ENCODE peak calls at places on chromosome 22, in six cellular contexts. One of them, this sample, is unnamed.

GRCh38 chr22:37186228-37186996 is 1.6 kb downstream of the C1QTNF6 start:
- DNase-seq in progenitor cell of endocrine pancreas: no peak
- DNase-seq in epithelial cell of esophagus: peak
- DNase-seq in Calu3: peak
- DNase-seq in lower lobe of right lung: peak
- DNase-seq in epithelial cell of proximal tubule: no peak
- DNase-seq in this sample: no peak

GRCh38 chr22:34111210-34111824 is 191.0 kb upstream of the LARGE1 start:
- DNase-seq in epithelial cell of esophagus: peak
- DNase-seq in progenitor cell of endocrine pancreas: peak
- DNase-seq in Calu3: peak
- DNase-seq in lower lobe of right lung: no peak
- DNase-seq in epithelial cell of proximal tubule: no peak
- DNase-seq in this sample: no peak

GRCh38 chr22:42720263-42721044 is at the start of gene A4GALT:
- DNase-seq in progenitor cell of endocrine pancreas: no peak
- DNase-seq in lower lobe of right lung: no peak
- DNase-seq in epithelial cell of proximal tubule: no peak
- DNase-seq in Calu3: peak
- DNase-seq in epithelial cell of esophagus: no peak
- DNase-seq in this sample: no peak

GRCh38 chr22:43407591-43407990 is 4.2 kb upstream of the MPPED1 start:
- DNase-seq in progenitor cell of endocrine pancreas: no peak
- DNase-seq in Calu3: no peak
- DNase-seq in lower lobe of right lung: peak
- DNase-seq in epithelial cell of esophagus: no peak
- DNase-seq in epithelial cell of proximal tubule: no peak
- DNase-seq in this sample: no peak

GRCh38 chr22:33875316-33875715 is 45.0 kb downstream of the LARGE1 start:
- DNase-seq in progenitor cell of endocrine pancreas: no peak
- DNase-seq in epithelial cell of esophagus: no peak
- DNase-seq in lower lobe of right lung: no peak
- DNase-seq in epithelial cell of proximal tubule: no peak
- DNase-seq in Calu3: no peak
- DNase-seq in this sample: no peak

GRCh38 chr22:27719535-27720227 is 81.9 kb downstream of the MN1 start:
- DNase-seq in lower lobe of right lung: no peak
- DNase-seq in progenitor cell of endocrine pancreas: no peak
- DNase-seq in epithelial cell of esophagus: peak
- DNase-seq in epithelial cell of proximal tubule: no peak
- DNase-seq in Calu3: no peak
- DNase-seq in this sample: no peak

GRCh38 chr22:41532908-41533825 is 11.1 kb downstream of the POLR3H start:
- DNase-seq in progenitor cell of endocrine pancreas: peak
- DNase-seq in lower lobe of right lung: peak
- DNase-seq in epithelial cell of esophagus: peak
- DNase-seq in epithelial cell of proximal tubule: no peak
- DNase-seq in Calu3: peak
- DNase-seq in this sample: no peak

GRCh38 chr22:25199726-25200520 is at the start of gene CRYBB3:
- DNase-seq in epithelial cell of proximal tubule: no peak
- DNase-seq in lower lobe of right lung: no peak
- DNase-seq in epithelial cell of esophagus: no peak
- DNase-seq in progenitor cell of endocrine pancreas: no peak
- DNase-seq in Calu3: no peak
- DNase-seq in this sample: no peak

GRCh38 chr22:41844513-41844912 is 11.6 kb downstream of the SREBF2 start:
- DNase-seq in progenitor cell of endocrine pancreas: no peak
- DNase-seq in epithelial cell of esophagus: peak
- DNase-seq in Calu3: peak
- DNase-seq in epithelial cell of proximal tubule: no peak
- DNase-seq in lower lobe of right lung: peak
- DNase-seq in this sample: no peak

GRCh38 chr22:47380692-47381091 is 618.2 kb downstream of the TBC1D22A start:
- DNase-seq in epithelial cell of proximal tubule: no peak
- DNase-seq in epithelial cell of esophagus: no peak
- DNase-seq in lower lobe of right lung: peak
- DNase-seq in Calu3: no peak
- DNase-seq in progenitor cell of endocrine pancreas: no peak
- DNase-seq in this sample: no peak

GRCh38 chr22:29129644-29130201 is 56.9 kb downstream of the KREMEN1 start:
- DNase-seq in Calu3: no peak
- DNase-seq in lower lobe of right lung: no peak
- DNase-seq in progenitor cell of endocrine pancreas: no peak
- DNase-seq in epithelial cell of proximal tubule: no peak
- DNase-seq in epithelial cell of esophagus: no peak
- DNase-seq in this sample: no peak

GRCh38 chr22:24190159-24190540 is 8.9 kb downstream of the SUSD2 start:
- DNase-seq in lower lobe of right lung: no peak
- DNase-seq in progenitor cell of endocrine pancreas: no peak
- DNase-seq in Calu3: no peak
- DNase-seq in epithelial cell of esophagus: no peak
- DNase-seq in epithelial cell of proximal tubule: no peak
- DNase-seq in this sample: no peak

GRCh38 chr22:43007519-43008102 is 7.3 kb downstream of the PACSIN2 start:
- DNase-seq in progenitor cell of endocrine pancreas: no peak
- DNase-seq in epithelial cell of esophagus: peak
- DNase-seq in Calu3: no peak
- DNase-seq in lower lobe of right lung: peak
- DNase-seq in epithelial cell of proximal tubule: no peak
- DNase-seq in this sample: no peak

GRCh38 chr22:30183861-30184278 is 62.7 kb downstream of the LIF start:
- DNase-seq in lower lobe of right lung: no peak
- DNase-seq in epithelial cell of esophagus: no peak
- DNase-seq in epithelial cell of proximal tubule: no peak
- DNase-seq in progenitor cell of endocrine pancreas: no peak
- DNase-seq in Calu3: no peak
- DNase-seq in this sample: no peak

GRCh38 chr22:25360411-25360810 is 141.0 kb downstream of the CRYBB2 start:
- DNase-seq in Calu3: no peak
- DNase-seq in progenitor cell of endocrine pancreas: no peak
- DNase-seq in epithelial cell of proximal tubule: no peak
- DNase-seq in lower lobe of right lung: no peak
- DNase-seq in epithelial cell of esophagus: no peak
- DNase-seq in this sample: no peak

GRCh38 chr22:34800265-34800664 is 265.7 kb upstream of the ISX start:
- DNase-seq in epithelial cell of esophagus: no peak
- DNase-seq in Calu3: no peak
- DNase-seq in progenitor cell of endocrine pancreas: no peak
- DNase-seq in epithelial cell of proximal tubule: no peak
- DNase-seq in lower lobe of right lung: no peak
- DNase-seq in this sample: no peak

GRCh38 chr22:48485144-48486135 is 1342.2 kb downstream of the BRD1 start:
- DNase-seq in lower lobe of right lung: no peak
- DNase-seq in Calu3: no peak
- DNase-seq in epithelial cell of esophagus: no peak
- DNase-seq in epithelial cell of proximal tubule: no peak
- DNase-seq in progenitor cell of endocrine pancreas: no peak
- DNase-seq in this sample: no peak

DNA sequence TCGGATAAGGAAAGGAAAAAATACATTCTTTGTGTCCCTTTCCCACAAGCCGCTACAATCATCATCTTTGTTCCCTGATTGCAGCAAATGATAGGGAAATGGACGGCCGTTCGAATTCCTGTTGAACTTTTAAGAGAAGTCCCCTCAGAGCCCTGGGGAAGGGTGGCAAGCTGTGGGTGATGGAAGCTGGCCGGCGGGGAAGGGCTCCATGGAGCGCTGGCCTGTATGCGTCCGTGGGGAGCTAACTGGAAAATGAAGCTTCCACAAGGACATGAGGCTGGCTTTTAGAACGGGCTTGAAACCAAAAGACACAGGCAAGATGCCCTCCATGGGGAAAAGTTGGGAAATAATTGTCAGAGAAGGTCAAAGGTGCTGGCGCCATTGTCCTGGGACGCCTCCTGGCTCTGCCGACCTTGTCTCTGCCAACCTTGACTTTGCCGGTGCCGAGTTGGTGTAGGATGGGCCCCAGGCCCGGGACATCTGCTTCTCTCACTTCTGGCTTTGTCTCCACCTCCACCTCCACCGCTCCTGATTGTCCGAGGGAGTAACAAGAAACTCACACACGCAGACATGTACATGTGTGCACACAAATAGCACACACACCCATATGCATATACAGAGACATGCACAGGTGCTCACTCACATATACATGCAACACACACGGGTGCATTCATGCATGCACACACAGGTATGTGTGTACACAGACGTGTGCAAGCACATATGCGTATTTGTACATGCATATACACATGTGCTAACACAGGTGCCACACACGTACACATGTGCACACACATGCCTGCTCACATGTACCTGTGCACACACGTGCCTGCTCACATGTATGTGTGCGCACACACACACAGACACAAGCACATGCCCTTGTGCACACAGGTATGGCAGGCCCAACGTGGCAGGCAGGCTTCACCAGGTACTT is 14.5 kb upstream of the PPARA start:
- DNase-seq in progenitor cell of endocrine pancreas: no peak
- DNase-seq in epithelial cell of proximal tubule: no peak
- DNase-seq in epithelial cell of esophagus: no peak
- DNase-seq in lower lobe of right lung: no peak
- DNase-seq in Calu3: no peak
- DNase-seq in this sample: no peak
- TF ChIP-seq CTCF in progenitor cell of endocrine pancreas: no peak
- TF ChIP-seq CTCF in epithelial cell of proximal tubule: no peak
- TF ChIP-seq CTCF in epithelial cell of esophagus: no peak
- TF ChIP-seq CTCF in lower lobe of right lung: no peak
- TF ChIP-seq CTCF in Calu3: no peak
- TF ChIP-seq CTCF in this sample: no peak

GRCh38 chr22:38261478-38261803 is 11.4 kb downstream of the TMEM184B start:
- DNase-seq in epithelial cell of proximal tubule: no peak
- DNase-seq in lower lobe of right lung: no peak
- DNase-seq in progenitor cell of endocrine pancreas: no peak
- DNase-seq in epithelial cell of esophagus: no peak
- DNase-seq in Calu3: no peak
- DNase-seq in this sample: no peak

GRCh38 chr22:38258895-38259294 is 13.9 kb downstream of the TMEM184B start:
- DNase-seq in epithelial cell of proximal tubule: no peak
- DNase-seq in progenitor cell of endocrine pancreas: no peak
- DNase-seq in lower lobe of right lung: no peak
- DNase-seq in Calu3: no peak
- DNase-seq in epithelial cell of esophagus: no peak
- DNase-seq in this sample: no peak

GRCh38 chr22:38262051-38262795 is 10.6 kb downstream of the TMEM184B start:
- DNase-seq in lower lobe of right lung: peak
- DNase-seq in epithelial cell of proximal tubule: no peak
- DNase-seq in epithelial cell of esophagus: peak
- DNase-seq in progenitor cell of endocrine pancreas: no peak
- DNase-seq in Calu3: peak
- DNase-seq in this sample: no peak

GRCh38 chr22:38259370-38259769 is 13.4 kb downstream of the TMEM184B start:
- DNase-seq in progenitor cell of endocrine pancreas: no peak
- DNase-seq in epithelial cell of esophagus: no peak
- DNase-seq in epithelial cell of proximal tubule: no peak
- DNase-seq in Calu3: no peak
- DNase-seq in lower lobe of right lung: no peak
- DNase-seq in this sample: no peak

GRCh38 chr22:38260760-38261477 is 11.9 kb downstream of the TMEM184B start:
- DNase-seq in epithelial cell of esophagus: no peak
- DNase-seq in epithelial cell of proximal tubule: no peak
- DNase-seq in lower lobe of right lung: no peak
- DNase-seq in Calu3: no peak
- DNase-seq in progenitor cell of endocrine pancreas: no peak
- DNase-seq in this sample: peak
- TF ChIP-seq CTCF in epithelial cell of esophagus: no peak
- TF ChIP-seq CTCF in epithelial cell of proximal tubule: peak
- TF ChIP-seq CTCF in lower lobe of right lung: peak
- TF ChIP-seq CTCF in Calu3: no peak
- TF ChIP-seq CTCF in progenitor cell of endocrine pancreas: no peak
- TF ChIP-seq CTCF in this sample: peak

GRCh38 chr22:39560127-39560526 is 10.4 kb upstream of the CACNA1I start:
- DNase-seq in epithelial cell of proximal tubule: no peak
- DNase-seq in lower lobe of right lung: no peak
- DNase-seq in progenitor cell of endocrine pancreas: no peak
- DNase-seq in epithelial cell of esophagus: no peak
- DNase-seq in Calu3: no peak
- DNase-seq in this sample: no peak

GRCh38 chr22:39558254-39558727 is 12.3 kb upstream of the CACNA1I start:
- DNase-seq in epithelial cell of esophagus: no peak
- DNase-seq in Calu3: no peak
- DNase-seq in epithelial cell of proximal tubule: no peak
- DNase-seq in progenitor cell of endocrine pancreas: no peak
- DNase-seq in lower lobe of right lung: no peak
- DNase-seq in this sample: no peak

GRCh38 chr22:39559456-39560105 is 11.0 kb upstream of the CACNA1I start:
- DNase-seq in Calu3: peak
- DNase-seq in epithelial cell of esophagus: no peak
- DNase-seq in lower lobe of right lung: no peak
- DNase-seq in progenitor cell of endocrine pancreas: peak
- DNase-seq in epithelial cell of proximal tubule: no peak
- DNase-seq in this sample: no peak

GRCh38 chr22:39558950-39559349 is 11.6 kb upstream of the CACNA1I start:
- DNase-seq in Calu3: no peak
- DNase-seq in progenitor cell of endocrine pancreas: no peak
- DNase-seq in epithelial cell of esophagus: no peak
- DNase-seq in lower lobe of right lung: no peak
- DNase-seq in epithelial cell of proximal tubule: no peak
- DNase-seq in this sample: no peak

GRCh38 chr22:39556970-39557811 is 13.4 kb upstream of the CACNA1I start:
- DNase-seq in epithelial cell of proximal tubule: no peak
- DNase-seq in epithelial cell of esophagus: peak
- DNase-seq in lower lobe of right lung: no peak
- DNase-seq in progenitor cell of endocrine pancreas: no peak
- DNase-seq in Calu3: peak
- DNase-seq in this sample: no peak
- TF ChIP-seq CTCF in epithelial cell of proximal tubule: no peak
- TF ChIP-seq CTCF in epithelial cell of esophagus: peak
- TF ChIP-seq CTCF in lower lobe of right lung: no peak
- TF ChIP-seq CTCF in progenitor cell of endocrine pancreas: no peak
- TF ChIP-seq CTCF in Calu3: no peak
- TF ChIP-seq CTCF in this sample: peak

DNA sequence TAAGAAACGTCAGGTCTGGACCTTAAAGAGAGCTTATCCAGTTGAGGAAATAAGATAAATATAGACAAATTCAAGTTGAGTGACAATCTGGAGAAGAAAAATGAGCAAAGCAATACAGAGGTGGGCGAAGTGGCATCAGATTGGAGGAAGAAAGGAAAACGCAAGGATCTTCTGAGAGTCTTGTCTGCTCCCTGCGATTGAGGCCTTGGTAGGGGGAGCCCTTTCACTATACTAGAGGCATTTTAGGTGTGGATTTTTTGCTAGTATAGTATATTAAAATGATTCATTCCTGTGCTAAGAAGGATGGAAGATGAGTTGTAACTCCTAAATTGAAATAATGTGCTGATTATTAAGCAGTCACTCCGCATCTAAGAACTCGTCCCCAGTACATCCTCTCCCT is 8.1 kb downstream of the NUP50 start:
- DNase-seq in epithelial cell of proximal tubule: no peak
- DNase-seq in progenitor cell of endocrine pancreas: no peak
- DNase-seq in epithelial cell of esophagus: no peak
- DNase-seq in lower lobe of right lung: no peak
- DNase-seq in Calu3: no peak
- DNase-seq in this sample: no peak
- TF ChIP-seq CTCF in epithelial cell of proximal tubule: no peak
- TF ChIP-seq CTCF in progenitor cell of endocrine pancreas: no peak
- TF ChIP-seq CTCF in epithelial cell of esophagus: no peak
- TF ChIP-seq CTCF in lower lobe of right lung: no peak
- TF ChIP-seq CTCF in Calu3: no peak
- TF ChIP-seq CTCF in this sample: no peak

This sample was measured in retinal pigment epithelial cell.